ENCODE peak calls at places on chromosomes 13 and 19, in seven cellular contexts. V is progenitor cell of endocrine pancreas; X is retinal pigment epithelial cell; K is head of caudate nucleus; C is A549; T is AG04450; I is activated naive CD8-positive, alpha-beta T cell treated with anti-CD3 and anti-CD28 coated beads, Interleukin-2, amount 50 U/mL, for 24 hours. D is an unnamed sample.

GRCh38 chr19:43554317-43554895 is 20.9 kb downstream of the XRCC1 start:
- DNase-seq in I (no peak), V (no peak), K (no peak), X (no peak), T (no peak), C (no peak), D (no peak)

GRCh38 chr19:8611391-8611883 is 922 bp upstream of the ADAMTS10 start:
- DNase-seq in X (no peak), T (no peak), K (no peak), I (peak), C (peak), V (no peak), D (no peak)

GRCh38 chr13:98478134-98479129 is 98.5 kb downstream of the STK24 start:
- DNase-seq in X (no peak), K (no peak), C (no peak), I (peak), V (no peak), T (no peak), D (peak)

GRCh38 chr19:45179063-45179847 is 671 bp downstream of the BLOC1S3 start:
- DNase-seq in C (no peak), X (no peak), I (peak), K (no peak), V (no peak), T (no peak), D (peak)

GRCh38 chr13:21971662-21972635 is 301.1 kb downstream of the FGF9 start:
- DNase-seq in I (no peak), K (no peak), T (peak), C (no peak), V (no peak), X (no peak), D (no peak)

GRCh38 chr19:34327851-34328250 is 37.1 kb upstream of the GPI start:
- DNase-seq in K (no peak), X (no peak), C (no peak), T (no peak), I (no peak), V (no peak), D (no peak)

GRCh38 chr13:93173656-93174055 is 53.0 kb upstream of the GPC6 start:
- DNase-seq in V (no peak), K (no peak), X (no peak), I (no peak), C (no peak), T (no peak), D (no peak)

GRCh38 chr13:27006519-27007161 is 165.0 kb downstream of the USP12 start:
- DNase-seq in C (no peak), K (peak), I (no peak), V (peak), X (no peak), T (no peak), D (peak)

GRCh38 chr19:20238025-20238623 is 71.1 kb downstream of the ZNF486 start:
- DNase-seq in X (peak), T (peak), C (no peak), V (peak), K (peak), I (peak), D (no peak)

GRCh38 chr19:46210634-46211033 is 18.9 kb upstream of the IGFL1 start:
- DNase-seq in K (no peak), T (no peak), X (no peak), I (no peak), C (no peak), V (no peak), D (no peak)

GRCh38 chr19:19741184-19741583 is 8.3 kb upstream of the ZNF14 start:
- DNase-seq in C (no peak), K (no peak), V (no peak), T (no peak), I (no peak), X (no peak), D (no peak)

GRCh38 chr19:41484822-41485221 is 41.9 kb downstream of the ERICH4 start:
- DNase-seq in T (no peak), V (no peak), X (no peak), I (no peak), K (no peak), C (no peak), D (no peak)

GRCh38 chr19:12139309-12139708 is 841 bp downstream of the ZNF20 start:
- DNase-seq in C (no peak), T (no peak), V (no peak), I (no peak), K (no peak), X (no peak), D (no peak)

GRCh38 chr13:83943530-83944279 is 61.4 kb upstream of the SLITRK1 start:
- DNase-seq in K (no peak), T (no peak), V (no peak), X (no peak), C (peak), I (no peak), D (no peak)

GRCh38 chr13:90696656-90697055 is 650.8 kb upstream of the MIR17HG start:
- DNase-seq in C (no peak), I (no peak), V (no peak), T (no peak), X (no peak), K (no peak), D (no peak)

GRCh38 chr13:59823495-59823894 is 340.2 kb downstream of the DIAPH3 start:
- DNase-seq in T (no peak), K (no peak), C (peak), X (peak), V (no peak), I (no peak), D (peak)

GRCh38 chr13:97982286-97982685 is 28.8 kb downstream of the IPO5 start:
- DNase-seq in T (no peak), X (no peak), V (no peak), C (no peak), I (no peak), K (no peak), D (no peak)

GRCh38 chr13:102881819-102882686 is 36.2 kb downstream of the ERCC5 start:
- DNase-seq in T (no peak), X (no peak), I (no peak), V (no peak), C (no peak), K (no peak), D (no peak)

GRCh38 chr19:55801416-55801815 is 30.4 kb downstream of the NLRP11 start:
- DNase-seq in C (no peak), T (no peak), X (no peak), I (no peak), V (no peak), K (no peak), D (no peak)

GRCh38 chr13:46964789-46965527 is 68.1 kb upstream of the HTR2A start:
- DNase-seq in V (no peak), T (no peak), K (no peak), C (no peak), X (no peak), I (no peak), D (no peak)

GRCh38 chr19:24065865-24066604 is 21.0 kb upstream of the ZNF254 start:
- DNase-seq in X (no peak), I (no peak), V (no peak), T (no peak), C (no peak), K (no peak), D (no peak)

GRCh38 chr19:54478677-54479266 is 5.7 kb upstream of the CDC42EP5 start:
- DNase-seq in T (no peak), C (peak), V (no peak), K (no peak), X (no peak), I (no peak), D (peak)

GRCh38 chr19:610801-611505 is 21.3 kb downstream of the HCN2 start:
- DNase-seq in X (peak), V (no peak), C (peak), T (peak), K (no peak), I (peak), D (no peak)

GRCh38 chr13:113651511-113652403 is 6.2 kb downstream of the ATP4B start:
- DNase-seq in C (no peak), X (no peak), K (no peak), T (no peak), I (no peak), V (no peak), D (no peak)

GRCh38 chr19:13935765-13936486 is 2.3 kb downstream of the PODNL1 start:
- DNase-seq in C (no peak), T (no peak), V (no peak), K (no peak), I (no peak), X (no peak), D (no peak)

GRCh38 chr13:41356788-41357187 is 45.7 kb downstream of the NAA16 start:
- DNase-seq in T (no peak), I (no peak), C (no peak), K (no peak), V (no peak), X (no peak), D (no peak)

GRCh38 chr13:73842621-73843020 is 291.6 kb downstream of the KLF12 start:
- DNase-seq in V (no peak), C (no peak), I (no peak), X (no peak), T (no peak), K (no peak), D (no peak)

GRCh38 chr19:5784581-5785147 is at the start of gene PRR22:
- DNase-seq in I (no peak), K (no peak), V (no peak), T (no peak), X (no peak), C (no peak), D (no peak)

GRCh38 chr13:30744056-30744684 is 8.8 kb downstream of the ALOX5AP start:
- DNase-seq in C (peak), X (no peak), K (no peak), I (peak), V (no peak), T (no peak), D (peak)

GRCh38 chr19:23956051-23956450 is 41.4 kb downstream of the ZNF726 start:
- DNase-seq in K (no peak), X (no peak), V (no peak), I (no peak), T (no peak), C (no peak), D (no peak)

GRCh38 chr13:83980322-83980721 is 98.0 kb upstream of the SLITRK1 start:
- DNase-seq in I (no peak), T (no peak), C (no peak), V (no peak), X (no peak), K (no peak), D (no peak)

GRCh38 chr19:1843116-1843515 is 5.2 kb downstream of the REXO1 start:
- DNase-seq in T (no peak), C (no peak), V (no peak), K (no peak), X (no peak), I (no peak), D (no peak)

GRCh38 chr13:99655351-99656091 is 154.2 kb downstream of the TM9SF2 start:
- DNase-seq in C (peak), T (no peak), V (no peak), X (peak), K (no peak), I (peak), D (peak)

GRCh38 chr19:17510220-17510993 is 1.0 kb upstream of the PGLS start:
- DNase-seq in V (no peak), T (no peak), C (no peak), I (no peak), X (no peak), K (no peak), D (no peak)

GRCh38 chr19:49910179-49910578 is 13.5 kb upstream of the IL4I1 start:
- DNase-seq in X (no peak), K (no peak), V (no peak), I (no peak), C (no peak), T (no peak), D (no peak)

GRCh38 chr13:23871616-23872220 is 17.5 kb downstream of the MIPEP start:
- DNase-seq in X (no peak), V (no peak), T (no peak), C (peak), K (no peak), I (no peak), D (peak)

D was measured in ACHN.